ENCODE peak calls at places on chromosomes 7 and 10, in five cellular contexts. U is aorta, X is HEK293T, R is GM13976, D is DMS153. H is an unnamed sample.

GRCh38 chr10:82383350-82383749 is 508.4 kb downstream of the NRG3 start:
- DNase-seq in D (no peak), U (no peak), X (no peak), R (no peak), H (no peak)

GRCh38 chr10:35375091-35375765 is 38.9 kb downstream of the CCNY start:
- DNase-seq in U (no peak), R (no peak), X (no peak), D (no peak), H (no peak)

GRCh38 chr7:27605689-27606269 is 56.9 kb downstream of the HIBADH start:
- DNase-seq in D (peak; percentile 16), X (peak; percentile 9), U (no peak), R (no peak), H (no peak)

GRCh38 chr7:7521259-7521658 is 14.4 kb downstream of the COL28A1 start:
- DNase-seq in R (no peak), U (no peak), X (no peak), D (peak; percentile 23), H (no peak)

GRCh38 chr7:69517985-69518731 is 80.1 kb upstream of the AUTS2 start:
- DNase-seq in U (no peak), R (no peak), X (no peak), D (no peak), H (no peak)

GRCh38 chr10:70759769-70760168 is 25.4 kb downstream of the TBATA start:
- DNase-seq in X (no peak), U (no peak), R (no peak), D (peak; percentile 54), H (no peak)

GRCh38 chr10:21976739-21977138 is 26.8 kb downstream of the DNAJC1 start:
- DNase-seq in R (no peak), X (no peak), U (no peak), D (no peak), H (no peak)

GRCh38 chr10:21292763-21293517 is 232.5 kb downstream of the SKIDA1 start:
- DNase-seq in X (peak; percentile 54), R (no peak), D (no peak), U (peak; percentile 78), H (no peak)

GRCh38 chr10:95655571-95656290 is 780 bp downstream of the ALDH18A1 start:
- DNase-seq in D (no peak), U (no peak), R (peak; percentile 32), X (no peak), H (no peak)

GRCh38 chr10:113297226-113297625 is 255.6 kb upstream of the HABP2 start:
- DNase-seq in U (no peak), D (no peak), X (no peak), R (no peak), H (no peak)

GRCh38 chr7:102264367-102264891 is 22.2 kb upstream of the SH2B2 start:
- DNase-seq in R (peak; percentile 73), D (no peak), X (no peak), U (no peak), H (no peak)

GRCh38 chr7:128104109-128104742 is 73.0 kb upstream of the LRRC4 start:
- DNase-seq in R (peak; percentile 72), U (peak; percentile 40), D (no peak), X (no peak), H (no peak)

GRCh38 chr10:33453081-33453850 is 118.8 kb upstream of the NRP1 start:
- DNase-seq in U (no peak), R (no peak), D (no peak), X (no peak), H (no peak)

GRCh38 chr7:102912742-102913141 is at the start of gene LRRC17:
- DNase-seq in X (peak; percentile 60), U (no peak), R (no peak), D (peak; percentile 71), H (no peak)

GRCh38 chr7:127208351-127208750 is 44.4 kb downstream of the GRM8 start:
- DNase-seq in X (no peak), R (no peak), D (no peak), U (no peak), H (no peak)

GRCh38 chr10:69337312-69338132 is 59.2 kb downstream of the HK1 start:
- DNase-seq in R (no peak), U (peak; percentile 61), D (peak; percentile 85), X (no peak), H (no peak)

GRCh38 chr10:48684792-48685651 is at the start of gene WDFY4:
- DNase-seq in X (no peak), D (no peak), U (peak; percentile 80), R (peak; percentile 83), H (peak; percentile 66)

GRCh38 chr10:16965740-16966447 is 148.7 kb upstream of the RSU1 start:
- DNase-seq in X (no peak), U (peak; percentile 66), R (no peak), D (no peak), H (no peak)

GRCh38 chr10:113228570-113228969 is 278.5 kb downstream of the TCF7L2 start:
- DNase-seq in U (no peak), X (no peak), R (no peak), D (no peak), H (no peak)

GRCh38 chr7:148699772-148700629 is 1.3 kb downstream of the CUL1 start:
- DNase-seq in R (no peak), U (no peak), D (no peak), X (peak; percentile 56), H (no peak)

GRCh38 chr10:101032637-101033201 is 1.7 kb downstream of the SFXN3 start:
- DNase-seq in X (no peak), D (no peak), R (no peak), U (peak; percentile 85), H (peak; percentile 82)

GRCh38 chr10:103042908-103043307 is 124.8 kb downstream of the CNNM2 start:
- DNase-seq in D (no peak), U (no peak), X (no peak), R (no peak), H (no peak)